ENCODE peak calls at places on chromosomes 12 and 14, in four cellular contexts. L is adipocyte, H is foreskin fibroblast, V is NCI-H146. D is an unnamed sample.

GRCh38 chr12:44774815-44775411 is 101.2 kb downstream of the NELL2 start:
- DNase-seq in L (peak), H (peak), V (peak), D (peak)

GRCh38 chr12:26979733-26980132 is 34.5 kb downstream of the TM7SF3 start:
- DNase-seq in L (no peak), H (no peak), V (no peak), D (no peak)

GRCh38 chr14:103127861-103128598 is 4.8 kb downstream of the TNFAIP2 start:
- DNase-seq in L (no peak), H (no peak), V (peak), D (no peak)

GRCh38 chr12:76670776-76671175 is 93.1 kb upstream of the ZDHHC17 start:
- DNase-seq in L (peak), H (peak), V (no peak), D (no peak)

GRCh38 chr12:72632286-72632685 is 360.1 kb downstream of the TRHDE start:
- DNase-seq in L (peak), H (peak), V (peak), D (no peak)

GRCh38 chr12:1281683-1282366 is 290.8 kb downstream of the ERC1 start:
- DNase-seq in L (peak), H (peak), V (no peak), D (no peak)

GRCh38 chr14:22303589-22304195 is 285.3 kb downstream of the DAD1 start:
- DNase-seq in L (peak), H (peak), V (no peak), D (no peak)

GRCh38 chr14:70563869-70564268 is 29.1 kb upstream of the ADAM20 start:
- DNase-seq in L (no peak), H (no peak), V (no peak), D (no peak)

GRCh38 chr12:30599631-30600030 is 96.0 kb downstream of the IPO8 start:
- DNase-seq in L (peak), H (peak), V (peak), D (no peak)

GRCh38 chr12:1791104-1791927 is 29.0 kb upstream of the LRTM2 start:
- DNase-seq in L (peak), H (peak), V (peak), D (peak)

GRCh38 chr12:75868501-75868900 is 163.1 kb downstream of the PHLDA1 start:
- DNase-seq in L (no peak), H (no peak), V (no peak), D (no peak)

GRCh38 chr14:51653096-51653814 is 1.5 kb downstream of the FRMD6 start:
- DNase-seq in L (peak), H (peak), V (no peak), D (no peak)

GRCh38 chr12:53974084-53975018 is at the start of gene HOTAIR:
- DNase-seq in L (no peak), H (peak), V (no peak), D (no peak)

GRCh38 chr12:98896938-98897337 is 251.8 kb downstream of the APAF1 start:
- DNase-seq in L (peak), H (no peak), V (no peak), D (peak)

GRCh38 chr12:110906088-110906487 is 14.3 kb downstream of the MYL2 start:
- DNase-seq in L (no peak), H (no peak), V (no peak), D (no peak)

GRCh38 chr12:122474324-122474716 is 26.4 kb downstream of the ZCCHC8 start:
- DNase-seq in L (no peak), H (no peak), V (no peak), D (no peak)

GRCh38 chr12:53096089-53096741 is 1.3 kb upstream of the IGFBP6 start:
- DNase-seq in L (peak), H (peak), V (no peak), D (peak)

GRCh38 chr12:108346022-108346633 is 7.0 kb upstream of the CMKLR1 start:
- DNase-seq in L (no peak), H (no peak), V (no peak), D (no peak)

GRCh38 chr14:42002139-42002538 is 395.5 kb downstream of the LRFN5 start:
- DNase-seq in L (peak), H (peak), V (no peak), D (no peak)

GRCh38 chr12:82461851-82462250 is 103.5 kb downstream of the METTL25 start:
- DNase-seq in L (no peak), H (no peak), V (no peak), D (no peak)

GRCh38 chr14:97149775-97150174 is 352.6 kb downstream of the VRK1 start:
- DNase-seq in L (no peak), H (no peak), V (no peak), D (no peak)

GRCh38 chr12:26524862-26525465 is 308.0 kb downstream of the ITPR2 start:
- DNase-seq in L (peak), H (peak), V (no peak), D (peak)

GRCh38 chr14:67571275-67571990 is 28.6 kb downstream of the PIGH start:
- DNase-seq in L (peak), H (peak), V (peak), D (peak)

GRCh38 chr12:31589896-31590729 is 823 bp downstream of the DENND5B start:
- DNase-seq in L (peak), H (peak), V (peak), D (peak)

GRCh38 chr12:356276-356988 is 32.7 kb downstream of the KDM5A start:
- DNase-seq in L (no peak), H (peak), V (no peak), D (no peak)

GRCh38 chr14:26138764-26139445 is 458.9 kb downstream of the NOVA1 start:
- DNase-seq in L (no peak), H (peak), V (no peak), D (no peak)

GRCh38 chr14:90827919-90828610 is 11.8 kb upstream of the TTC7B start:
- DNase-seq in L (peak), H (peak), V (peak), D (peak)

GRCh38 chr14:39102265-39102968 is 618 bp downstream of the SEC23A start:
- DNase-seq in L (peak), H (peak), V (peak), D (no peak)

GRCh38 chr12:99746538-99746937 is 99.0 kb downstream of the GARIN6 start:
- DNase-seq in L (no peak), H (no peak), V (no peak), D (no peak)

GRCh38 chr14:92425101-92425500 is 88.5 kb upstream of the RIN3 start:
- DNase-seq in L (peak), H (peak), V (no peak), D (no peak)

GRCh38 chr12:49818241-49818640 is 10.0 kb downstream of the NCKAP5L start:
- DNase-seq in L (no peak), H (no peak), V (no peak), D (no peak)

GRCh38 chr14:42138406-42138805 is 531.7 kb downstream of the LRFN5 start:
- DNase-seq in L (no peak), H (no peak), V (no peak), D (no peak)

GRCh38 chr14:89228921-89229639 is 188.0 kb downstream of the FOXN3 start:
- DNase-seq in L (no peak), H (no peak), V (no peak), D (no peak)